ENCODE peak calls at places on chromosomes 7 and 10, in five cellular contexts. P, V, A, M and F are unnamed samples.

GRCh38 chr7:45703911-45704682 is 129.9 kb downstream of the ADCY1 start:
- DNase-seq in A (no peak), V (no peak), M (no peak), P (no peak), F (no peak)

GRCh38 chr7:122803323-122803722 is 82.9 kb downstream of the CADPS2 start:
- DNase-seq in A (no peak), V (peak; percentile 9), M (no peak), P (peak; percentile 2), F (no peak)

GRCh38 chr7:135188298-135188984 is 17.9 kb upstream of the CYREN start:
- DNase-seq in M (peak; percentile 25), P (no peak), V (no peak), A (no peak), F (no peak)

GRCh38 chr7:129643545-129644170 is 32.1 kb downstream of the NRF1 start:
- DNase-seq in M (no peak), P (no peak), A (no peak), V (no peak), F (no peak)

GRCh38 chr7:106128846-106129245 is 16.7 kb upstream of the SYPL1 start:
- DNase-seq in A (no peak), M (no peak), V (no peak), P (no peak), F (no peak)

GRCh38 chr7:39644170-39644569 is 20.8 kb downstream of the RALA start:
- DNase-seq in V (no peak), P (no peak), A (no peak), M (no peak), F (no peak)

GRCh38 chr7:140989068-140989467 is 25.7 kb downstream of the MRPS33 start:
- DNase-seq in M (no peak), V (no peak), A (no peak), P (no peak), F (no peak)

GRCh38 chr10:72106154-72106849 is 18.0 kb upstream of the SPOCK2 start:
- DNase-seq in M (no peak), P (no peak), A (no peak), V (no peak), F (no peak)

GRCh38 chr10:62390497-62391176 is 16.5 kb downstream of the ZNF365 start:
- DNase-seq in M (no peak), A (no peak), V (no peak), P (no peak), F (no peak)

GRCh38 chr7:111827863-111828504 is 265.7 kb upstream of the IMMP2L start:
- DNase-seq in P (no peak), V (peak; percentile 4), M (no peak), A (no peak), F (no peak)

GRCh38 chr7:32070051-32070405 is 179 bp downstream of the PDE1C start:
- DNase-seq in P (no peak), V (no peak), A (no peak), M (no peak), F (no peak)

GRCh38 chr7:48114115-48114514 is 25.1 kb downstream of the UPP1 start:
- DNase-seq in V (no peak), A (no peak), P (no peak), M (no peak), F (no peak)

GRCh38 chr10:35696392-35696791 is 54.3 kb upstream of the FZD8 start:
- DNase-seq in A (no peak), P (no peak), M (no peak), V (no peak), F (no peak)

GRCh38 chr7:50533849-50534248 is 31.4 kb downstream of the DDC start:
- DNase-seq in V (peak; percentile 42), A (no peak), M (no peak), P (no peak), F (no peak)

GRCh38 chr10:122531935-122532334 is 28.6 kb upstream of the DMBT1 start:
- DNase-seq in P (peak; percentile 25), M (no peak), V (no peak), A (no peak), F (no peak)